ENCODE peak calls at places on chromosomes 6 and 20, in five cellular contexts. H is WTC11, T is GOT3, J is ELF-1, Y is NCI-H2029. V is an unnamed sample.

GRCh38 chr20:11140359-11140758 is 466.6 kb upstream of the JAG1 start:
- DNase-seq in H (no peak), T (no peak), J (no peak), Y (no peak), V (no peak)

GRCh38 chr6:161429921-161430490 is 156.1 kb upstream of the AGPAT4 start:
- DNase-seq in H (no peak), T (no peak), J (no peak), Y (no peak), V (no peak)

GRCh38 chr6:135222623-135223022 is 41.5 kb downstream of the MYB start:
- DNase-seq in H (no peak), T (no peak), J (no peak), Y (no peak), V (no peak)

GRCh38 chr6:10404799-10405524 is 9.9 kb downstream of the TFAP2A start:
- DNase-seq in H (no peak), T (no peak), J (no peak), Y (no peak), V (peak)

GRCh38 chr20:4869290-4870193 is 131.8 kb downstream of the SLC23A2 start:
- DNase-seq in H (no peak), T (no peak), J (no peak), Y (peak), V (no peak)

GRCh38 chr20:63475209-63475608 is 2.8 kb upstream of the KCNQ2 start:
- DNase-seq in H (peak), T (no peak), J (peak), Y (no peak), V (peak)

GRCh38 chr6:834879-835278 is 141.9 kb upstream of the EXOC2 start:
- DNase-seq in H (no peak), T (no peak), J (no peak), Y (no peak), V (no peak)

GRCh38 chr6:17470953-17471335 is 77.5 kb downstream of the CAP2 start:
- DNase-seq in H (no peak), T (no peak), J (no peak), Y (no peak), V (no peak)

GRCh38 chr20:63102720-63103375 is 96.1 kb upstream of the BHLHE23 start:
- DNase-seq in H (peak), T (no peak), J (no peak), Y (no peak), V (peak)

GRCh38 chr6:106125925-106126435 is 39.8 kb downstream of the PRDM1 start:
- DNase-seq in H (no peak), T (no peak), J (no peak), Y (no peak), V (no peak)

GRCh38 chr6:147978078-147978477 is 364.6 kb upstream of the SASH1 start:
- DNase-seq in H (no peak), T (no peak), J (no peak), Y (no peak), V (no peak)

GRCh38 chr6:151018035-151018434 is 152.5 kb downstream of the MTHFD1L start:
- DNase-seq in H (no peak), T (no peak), J (no peak), Y (no peak), V (no peak)

GRCh38 chr20:31710423-31711250 is 12.0 kb downstream of the BCL2L1 start:
- DNase-seq in H (no peak), T (no peak), J (no peak), Y (peak), V (no peak)

GRCh38 chr20:53869466-53870258 is 200.7 kb downstream of the BCAS1 start:
- DNase-seq in H (peak), T (no peak), J (peak), Y (peak), V (peak)

GRCh38 chr6:129419324-129419723 is 290.7 kb downstream of the ARHGAP18 start:
- DNase-seq in H (no peak), T (no peak), J (no peak), Y (no peak), V (no peak)

GRCh38 chr20:50412069-50412468 is 98.1 kb upstream of the PTPN1 start:
- DNase-seq in H (no peak), T (no peak), J (peak), Y (no peak), V (peak)

GRCh38 chr20:50482396-50482890 is 27.7 kb upstream of the PTPN1 start:
- DNase-seq in H (no peak), T (no peak), J (no peak), Y (no peak), V (no peak)

GRCh38 chr6:162050579-162050978 is 677.0 kb downstream of the PRKN start:
- DNase-seq in H (no peak), T (no peak), J (no peak), Y (no peak), V (no peak)

GRCh38 chr20:59821201-59821600 is 112.2 kb downstream of the SYCP2 start:
- DNase-seq in H (no peak), T (no peak), J (no peak), Y (no peak), V (peak)

GRCh38 chr20:32582659-32583580 is 2.2 kb downstream of the NOL4L start:
- DNase-seq in H (peak), T (no peak), J (no peak), Y (no peak), V (peak)

GRCh38 chr6:68633654-68634502 is 1.2 kb upstream of the ADGRB3 start:
- DNase-seq in H (no peak), T (no peak), J (no peak), Y (no peak), V (no peak)

GRCh38 chr6:149318581-149319286 is 1.2 kb downstream of the TAB2 start:
- DNase-seq in H (no peak), T (no peak), J (peak), Y (no peak), V (no peak)

GRCh38 chr20:34512955-34513419 is 3.2 kb upstream of the DYNLRB1 start:
- DNase-seq in H (no peak), T (no peak), J (no peak), Y (no peak), V (no peak)

GRCh38 chr20:60921021-60921622 is 330.9 kb upstream of the CDH4 start:
- DNase-seq in H (no peak), T (no peak), J (peak), Y (no peak), V (peak)

GRCh38 chr6:34412054-34412453 is 13.8 kb downstream of the RPS10 start:
- DNase-seq in H (no peak), T (no peak), J (no peak), Y (no peak), V (no peak)

V was measured in H7.